ENCODE peak calls at places on chromosomes 13 and 19, in four cellular contexts. H is iPS-NIHi11, O is gastrocnemius medialis, T is type B pancreatic cell. I is an unnamed sample.

GRCh38 chr19:45499196-45500180 is 1.2 kb downstream of the PPM1N start:
- DNase-seq in T (no peak), O (no peak), H (peak; percentile 61), I (no peak)

GRCh38 chr19:41860419-41861097 is 503 bp downstream of the RPS19 start:
- DNase-seq in T (no peak), H (no peak), O (no peak), I (no peak)

GRCh38 chr13:99876651-99877050 is 94.9 kb downstream of the ZIC5 start:
- DNase-seq in H (no peak), T (no peak), O (no peak), I (no peak)

GRCh38 chr19:50358483-50359431 is 6.7 kb downstream of the NAPSA start:
- DNase-seq in T (no peak), H (no peak), O (no peak), I (peak; percentile 39)

GRCh38 chr19:35756373-35757230 is at the start of gene HSPB6:
- DNase-seq in H (no peak), O (no peak), T (no peak), I (peak; percentile 28)

GRCh38 chr19:38707512-38708114 is 36.7 kb downstream of the CAPN12 start:
- DNase-seq in H (no peak), O (no peak), T (no peak), I (no peak)

GRCh38 chr13:97367427-97367826 is 66.5 kb upstream of the RAP2A start:
- DNase-seq in O (peak; percentile 28), H (peak; percentile 30), T (no peak), I (peak; percentile 47)

GRCh38 chr19:31258211-31259052 is 90.8 kb downstream of the TSHZ3 start:
- DNase-seq in O (no peak), H (no peak), T (no peak), I (no peak)

GRCh38 chr19:7811989-7812388 is 18.0 kb upstream of the EVI5L start:
- DNase-seq in T (no peak), H (no peak), O (no peak), I (no peak)

GRCh38 chr19:38650911-38651584 is 3.6 kb downstream of the ACTN4 start:
- DNase-seq in T (no peak), H (no peak), O (peak; percentile 55), I (no peak)

GRCh38 chr19:55519461-55520311 is 17.2 kb downstream of the SBK2 start:
- DNase-seq in T (no peak), H (no peak), O (peak; percentile 65), I (no peak)

GRCh38 chr13:20178156-20178555 is 14.6 kb downstream of the GJB2 start:
- DNase-seq in T (no peak), H (no peak), O (no peak), I (no peak)

GRCh38 chr19:54448037-54448773 is 794 bp upstream of the LENG8 start:
- DNase-seq in O (peak; percentile 36), H (peak; percentile 61), T (no peak), I (no peak)

GRCh38 chr19:15008308-15008707 is 28.6 kb upstream of the SLC1A6 start:
- DNase-seq in H (no peak), T (no peak), O (no peak), I (no peak)

GRCh38 chr13:68708336-68708908 is 1399.2 kb upstream of the ATXN8OS start:
- DNase-seq in H (no peak), T (no peak), O (no peak), I (no peak)

GRCh38 chr19:18775586-18776287 is 15.4 kb downstream of the COMP start:
- DNase-seq in T (no peak), O (no peak), H (no peak), I (no peak)

GRCh38 chr19:15464394-15465385 is at the start of gene RASAL3:
- DNase-seq in T (no peak), H (no peak), O (no peak), I (no peak)

GRCh38 chr19:6273701-6274601 is 5.8 kb downstream of the MLLT1 start:
- DNase-seq in O (peak; percentile 86), T (no peak), H (no peak), I (peak; percentile 50)

GRCh38 chr13:63124863-63125262 is 1709.2 kb upstream of the PCDH20 start:
- DNase-seq in O (no peak), H (no peak), T (no peak), I (no peak)

GRCh38 chr19:48673436-48674100 is 751 bp upstream of the NTN5 start:
- DNase-seq in H (no peak), T (no peak), O (no peak), I (no peak)

GRCh38 chr13:46124967-46125933 is 20.4 kb upstream of the CPB2 start:
- DNase-seq in O (no peak), H (no peak), T (no peak), I (no peak)

GRCh38 chr19:18098891-18099622 is 1.5 kb downstream of the MAST3 start:
- DNase-seq in O (no peak), H (no peak), T (no peak), I (no peak)

GRCh38 chr13:71316964-71317363 is 550.0 kb downstream of the DACH1 start:
- DNase-seq in H (no peak), T (no peak), O (no peak), I (no peak)

GRCh38 chr19:50242586-50242985 is 39.2 kb downstream of the MYH14 start:
- DNase-seq in T (no peak), H (no peak), O (no peak), I (no peak)

GRCh38 chr13:106867249-106867648 is 299.3 kb upstream of the ARGLU1 start:
- DNase-seq in H (no peak), O (no peak), T (no peak), I (peak; percentile 18)

GRCh38 chr13:50116430-50116973 is 101.3 kb downstream of the KCNRG start:
- DNase-seq in O (no peak), T (no peak), H (no peak), I (no peak)

GRCh38 chr19:3154957-3155736 is 19.3 kb downstream of the GNA15 start:
- DNase-seq in T (no peak), H (no peak), O (peak; percentile 39), I (no peak)

GRCh38 chr13:41284512-41285288 is 21.3 kb upstream of the MTRF1 start:
- DNase-seq in O (no peak), H (no peak), T (no peak), I (no peak)

GRCh38 chr19:13417054-13417453 is 89.2 kb downstream of the CACNA1A start:
- DNase-seq in H (no peak), O (no peak), T (no peak), I (no peak)

GRCh38 chr19:42657551-42657950 is 62.8 kb upstream of the CEACAM8 start:
- DNase-seq in H (no peak), T (no peak), O (no peak), I (no peak)

GRCh38 chr19:45670670-45671453 is 2.8 kb downstream of the GIPR start:
- DNase-seq in H (peak; percentile 96), T (peak; percentile 80), O (no peak), I (peak; percentile 52)

GRCh38 chr19:46674416-46675178 is 13.6 kb upstream of the DACT3 start:
- DNase-seq in H (peak; percentile 91), O (no peak), T (no peak), I (no peak)

GRCh38 chr19:7915250-7916136 is 863 bp downstream of the TGFBR3L start:
- DNase-seq in O (no peak), H (no peak), T (no peak), I (no peak)

GRCh38 chr19:49391581-49392399 is 3.7 kb downstream of the KASH5 start:
- DNase-seq in T (no peak), H (peak; percentile 89), O (peak; percentile 62), I (peak; percentile 57)

GRCh38 chr13:113649212-113649611 is 8.8 kb downstream of the ATP4B start:
- DNase-seq in O (no peak), H (no peak), T (peak; percentile 42), I (no peak)

GRCh38 chr13:29908917-29909755 is 58.7 kb upstream of the UBL3 start:
- DNase-seq in T (no peak), H (no peak), O (no peak), I (no peak)

GRCh38 chr13:48412100-48412556 is 785 bp downstream of the LPAR6 start:
- DNase-seq in T (no peak), O (no peak), H (no peak), I (no peak)

GRCh38 chr13:108929532-108929931 is 300.1 kb downstream of the MYO16 start:
- DNase-seq in T (no peak), H (peak; percentile 36), O (no peak), I (no peak)

I was measured in dorsolateral prefrontal cortex.